ENCODE peak calls at places on chromosomes 7 and 10, in five cellular contexts. P, L, J, K and E are unnamed samples.
A peak's percentile ranks its signal among the peaks of the same experiment; 100 is the strongest.

GRCh38 chr7:140375808-140376730 is 22.3 kb downstream of the SLC37A3 start:
- DNase-seq in P (no peak), K (no peak), J (no peak), L (no peak), E (no peak)

GRCh38 chr7:12648704-12649261 is 38.6 kb upstream of the ARL4A start:
- DNase-seq in J (no peak), L (no peak), P (no peak), K (no peak), E (no peak)

GRCh38 chr10:125201108-125201524 is 40.8 kb upstream of the CTBP2 start:
- DNase-seq in J (peak; percentile 66), P (peak; percentile 44), K (peak; percentile 73), L (no peak), E (no peak)

GRCh38 chr10:93766918-93767317 is 9.2 kb downstream of the LGI1 start:
- DNase-seq in J (no peak), K (no peak), L (no peak), P (no peak), E (no peak)

GRCh38 chr10:50623299-50624153 is at the start of gene SGMS1:
- DNase-seq in J (peak; percentile 96), P (peak; percentile 86), K (peak; percentile 88), L (peak; percentile 83), E (peak; percentile 89)

GRCh38 chr10:29078919-29079318 is 210.0 kb upstream of the LYZL1 start:
- DNase-seq in J (no peak), K (no peak), P (no peak), L (no peak), E (no peak)

GRCh38 chr10:69007260-69007659 is 18.7 kb downstream of the KIFBP start:
- DNase-seq in K (no peak), J (no peak), P (no peak), L (no peak), E (no peak)

GRCh38 chr7:134932707-134933370 is 53.5 kb upstream of the AGBL3 start:
- DNase-seq in P (peak; percentile 58), J (no peak), L (no peak), K (no peak), E (no peak)

GRCh38 chr7:33062023-33062781 is at the start of gene NT5C3A:
- DNase-seq in J (peak; percentile 63), K (peak; percentile 67), P (peak; percentile 38), L (peak; percentile 57), E (no peak)

GRCh38 chr7:43669286-43670081 is 59.8 kb downstream of the COA1 start:
- DNase-seq in P (no peak), J (no peak), L (no peak), K (peak; percentile 90), E (no peak)

GRCh38 chr10:3512263-3512662 is 272.7 kb downstream of the KLF6 start:
- DNase-seq in K (no peak), L (no peak), J (no peak), P (no peak), E (no peak)

GRCh38 chr7:150787321-150788281 is 12.6 kb downstream of the TMEM176B start:
- DNase-seq in P (no peak), K (no peak), L (peak; percentile 91), J (no peak), E (peak; percentile 14)

GRCh38 chr7:55818686-55819085 is 43.9 kb downstream of the SEPTIN14 start:
- DNase-seq in P (no peak), L (no peak), K (no peak), J (no peak), E (no peak)

GRCh38 chr7:97457054-97457453 is 274.8 kb upstream of the TAC1 start:
- DNase-seq in J (no peak), P (no peak), L (no peak), K (no peak), E (no peak)

GRCh38 chr7:524800-525199 is 5.2 kb upstream of the PDGFA start:
- DNase-seq in L (no peak), J (no peak), K (no peak), P (no peak), E (no peak)

GRCh38 chr7:42574693-42575084 is 337.2 kb downstream of the C7orf25 start:
- DNase-seq in J (no peak), L (no peak), P (peak; percentile 12), K (no peak), E (peak; percentile 13)

GRCh38 chr7:120583835-120584586 is 273.9 kb downstream of the TSPAN12 start:
- DNase-seq in K (peak; percentile 93), P (peak; percentile 16), J (no peak), L (no peak), E (peak; percentile 89)

GRCh38 chr10:93475871-93476270 is 6.3 kb downstream of the MYOF start:
- DNase-seq in P (peak; percentile 87), L (peak; percentile 28), K (no peak), J (no peak), E (peak; percentile 61)

GRCh38 chr10:43817368-43817767 is 168.7 kb upstream of the ZNF32 start:
- DNase-seq in L (no peak), J (no peak), P (peak; percentile 95), K (no peak), E (peak; percentile 91)